ENCODE peak calls at places on chromosomes 7 and 10, in seven cellular contexts. One of them, this sample, is unnamed.

GRCh38 chr7:102843850-102844249 is 69.0 kb upstream of the LRRC17 start:
- DNase-seq in neuronal stem cell: no peak
- DNase-seq in H9: no peak
- DNase-seq in mesendoderm: no peak
- DNase-seq in H1: no peak
- DNase-seq in IMR-90: no peak
- DNase-seq in trophoblast cell: no peak
- DNase-seq in this sample: no peak

GRCh38 chr10:123995461-123996131 is 97.8 kb downstream of the CHST15 start:
- DNase-seq in neuronal stem cell: peak
- DNase-seq in trophoblast cell: peak
- DNase-seq in H9: peak
- DNase-seq in H1: peak
- DNase-seq in IMR-90: peak
- DNase-seq in mesendoderm: peak
- DNase-seq in this sample: peak

GRCh38 chr10:27568196-27569175 is 64.4 kb downstream of the RAB18 start:
- DNase-seq in neuronal stem cell: no peak
- DNase-seq in IMR-90: no peak
- DNase-seq in H1: no peak
- DNase-seq in H9: no peak
- DNase-seq in mesendoderm: no peak
- DNase-seq in trophoblast cell: no peak
- DNase-seq in this sample: no peak

GRCh38 chr10:91433620-91434019 is 23.5 kb downstream of the HECTD2 start:
- DNase-seq in H9: no peak
- DNase-seq in trophoblast cell: no peak
- DNase-seq in mesendoderm: no peak
- DNase-seq in neuronal stem cell: no peak
- DNase-seq in H1: no peak
- DNase-seq in IMR-90: no peak
- DNase-seq in this sample: no peak

GRCh38 chr10:83233691-83234090 is 905.6 kb upstream of the GHITM start:
- DNase-seq in trophoblast cell: no peak
- DNase-seq in H9: no peak
- DNase-seq in H1: no peak
- DNase-seq in neuronal stem cell: no peak
- DNase-seq in IMR-90: no peak
- DNase-seq in mesendoderm: no peak
- DNase-seq in this sample: no peak

GRCh38 chr7:132778761-132779160 is 202.5 kb upstream of the PLXNA4 start:
- DNase-seq in trophoblast cell: no peak
- DNase-seq in mesendoderm: no peak
- DNase-seq in neuronal stem cell: no peak
- DNase-seq in H9: no peak
- DNase-seq in IMR-90: no peak
- DNase-seq in H1: peak
- DNase-seq in this sample: no peak

GRCh38 chr10:33337335-33337854 is 2.9 kb upstream of the NRP1 start:
- DNase-seq in IMR-90: peak
- DNase-seq in neuronal stem cell: peak
- DNase-seq in mesendoderm: peak
- DNase-seq in H9: no peak
- DNase-seq in H1: no peak
- DNase-seq in trophoblast cell: peak
- DNase-seq in this sample: peak

GRCh38 chr10:132721725-132722124 is 64.2 kb downstream of the NKX6-2 start:
- DNase-seq in IMR-90: peak
- DNase-seq in H9: no peak
- DNase-seq in H1: no peak
- DNase-seq in mesendoderm: no peak
- DNase-seq in neuronal stem cell: no peak
- DNase-seq in trophoblast cell: no peak
- DNase-seq in this sample: peak

GRCh38 chr7:16063691-16064090 is 357.6 kb downstream of the CRPPA start:
- DNase-seq in mesendoderm: no peak
- DNase-seq in trophoblast cell: no peak
- DNase-seq in H9: no peak
- DNase-seq in IMR-90: no peak
- DNase-seq in H1: no peak
- DNase-seq in neuronal stem cell: no peak
- DNase-seq in this sample: no peak

DNA sequence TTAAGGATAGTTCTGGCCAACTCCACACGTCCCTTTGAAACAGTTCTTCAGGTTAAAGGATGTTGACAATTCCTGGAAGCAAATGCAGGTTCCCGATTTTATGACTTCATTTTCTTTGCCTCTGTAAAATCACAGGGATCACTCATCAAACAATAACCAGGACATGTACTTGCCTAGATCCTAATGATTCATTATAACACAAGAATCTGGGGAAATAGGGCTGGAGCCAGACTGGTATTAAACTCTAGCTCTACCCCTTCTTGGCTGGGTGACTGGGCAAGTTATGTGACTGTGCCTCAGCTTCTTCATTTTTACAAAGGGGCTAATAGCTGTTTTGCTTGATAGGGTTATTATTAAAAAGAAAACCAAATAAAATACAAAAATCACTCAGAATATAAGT is 56.0 kb upstream of the KCND2 start:
- DNase-seq in IMR-90: no peak
- DNase-seq in neuronal stem cell: no peak
- DNase-seq in H1: no peak
- DNase-seq in H9: no peak
- DNase-seq in trophoblast cell: no peak
- DNase-seq in mesendoderm: no peak
- DNase-seq in this sample: no peak
- H3K18ac ChIP-seq in IMR-90: no peak
- H3K18ac ChIP-seq in neuronal stem cell: no peak
- H3K18ac ChIP-seq in H1: no peak
- H3K18ac ChIP-seq in H9: no peak
- H3K18ac ChIP-seq in trophoblast cell: no peak
- H3K18ac ChIP-seq in mesendoderm: no peak
- H3K18ac ChIP-seq in this sample: no peak

GRCh38 chr7:39096220-39096619 is 118.5 kb downstream of the POU6F2 start:
- DNase-seq in trophoblast cell: no peak
- DNase-seq in H9: no peak
- DNase-seq in mesendoderm: no peak
- DNase-seq in neuronal stem cell: no peak
- DNase-seq in H1: no peak
- DNase-seq in IMR-90: no peak
- DNase-seq in this sample: no peak
- H3K18ac ChIP-seq in trophoblast cell: no peak
- H3K18ac ChIP-seq in H9: no peak
- H3K18ac ChIP-seq in mesendoderm: no peak
- H3K18ac ChIP-seq in neuronal stem cell: no peak
- H3K18ac ChIP-seq in H1: no peak
- H3K18ac ChIP-seq in IMR-90: no peak
- H3K18ac ChIP-seq in this sample: no peak

GRCh38 chr7:154674191-154674590 is 328.7 kb downstream of the PAXIP1 start:
- DNase-seq in H9: no peak
- DNase-seq in trophoblast cell: no peak
- DNase-seq in neuronal stem cell: no peak
- DNase-seq in mesendoderm: no peak
- DNase-seq in IMR-90: no peak
- DNase-seq in H1: no peak
- DNase-seq in this sample: no peak
- H3K18ac ChIP-seq in H9: no peak
- H3K18ac ChIP-seq in trophoblast cell: no peak
- H3K18ac ChIP-seq in neuronal stem cell: no peak
- H3K18ac ChIP-seq in mesendoderm: no peak
- H3K18ac ChIP-seq in IMR-90: no peak
- H3K18ac ChIP-seq in H1: no peak
- H3K18ac ChIP-seq in this sample: no peak

GRCh38 chr10:96276831-96277230 is 5.5 kb upstream of the BLNK start:
- DNase-seq in H9: no peak
- DNase-seq in IMR-90: no peak
- DNase-seq in mesendoderm: no peak
- DNase-seq in H1: no peak
- DNase-seq in neuronal stem cell: no peak
- DNase-seq in trophoblast cell: no peak
- DNase-seq in this sample: no peak

GRCh38 chr10:96272986-96273280 is 1.6 kb upstream of the BLNK start:
- DNase-seq in H1: no peak
- DNase-seq in trophoblast cell: peak
- DNase-seq in neuronal stem cell: no peak
- DNase-seq in mesendoderm: no peak
- DNase-seq in H9: no peak
- DNase-seq in IMR-90: no peak
- DNase-seq in this sample: no peak

GRCh38 chr10:96276426-96276825 is 5.1 kb upstream of the BLNK start:
- DNase-seq in mesendoderm: no peak
- DNase-seq in H9: no peak
- DNase-seq in trophoblast cell: no peak
- DNase-seq in IMR-90: no peak
- DNase-seq in H1: no peak
- DNase-seq in neuronal stem cell: no peak
- DNase-seq in this sample: no peak

GRCh38 chr10:96279219-96279641 is 7.9 kb upstream of the BLNK start:
- DNase-seq in H1: no peak
- DNase-seq in trophoblast cell: no peak
- DNase-seq in neuronal stem cell: no peak
- DNase-seq in H9: no peak
- DNase-seq in mesendoderm: peak
- DNase-seq in IMR-90: no peak
- DNase-seq in this sample: no peak

DNA sequence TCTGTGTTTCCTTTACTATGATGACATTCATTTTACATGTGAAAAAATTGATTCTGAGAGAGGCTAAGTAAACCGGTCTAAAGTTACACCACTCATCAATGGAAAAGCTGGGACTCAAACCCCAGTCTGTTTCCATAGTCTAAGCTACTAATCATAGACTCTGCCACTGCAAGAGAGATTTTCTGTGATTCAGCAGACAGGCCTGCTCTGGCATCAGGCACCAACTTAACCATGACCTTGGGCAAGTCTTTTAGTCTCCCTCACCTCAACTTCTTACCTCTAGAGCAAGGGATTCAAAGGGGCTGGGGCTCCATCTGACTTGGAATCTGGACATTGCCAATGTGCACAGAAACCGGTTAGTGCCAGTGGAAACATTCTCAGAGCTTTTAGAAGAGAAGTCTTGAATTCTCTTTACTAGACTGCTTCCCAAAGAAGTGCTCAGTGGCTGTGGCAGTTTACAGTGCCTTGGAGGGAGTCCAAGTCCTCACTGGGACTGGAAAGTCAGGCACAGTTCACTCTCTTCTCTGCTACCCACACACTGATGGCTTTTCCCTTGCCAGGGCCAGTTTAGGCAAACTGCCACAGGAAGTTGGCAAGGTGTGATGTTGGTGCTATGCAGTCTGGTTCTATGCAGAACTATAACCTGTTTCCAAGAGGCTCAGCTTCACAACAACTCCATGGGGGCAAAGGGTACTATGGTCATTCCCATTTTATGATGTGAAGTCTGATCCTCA is 4.5 kb upstream of the BLNK start:
- DNase-seq in H9: no peak
- DNase-seq in H1: no peak
- DNase-seq in neuronal stem cell: no peak
- DNase-seq in trophoblast cell: no peak
- DNase-seq in IMR-90: no peak
- DNase-seq in mesendoderm: no peak
- DNase-seq in this sample: no peak
- H3K18ac ChIP-seq in H9: no peak
- H3K18ac ChIP-seq in H1: no peak
- H3K18ac ChIP-seq in neuronal stem cell: no peak
- H3K18ac ChIP-seq in trophoblast cell: no peak
- H3K18ac ChIP-seq in IMR-90: no peak
- H3K18ac ChIP-seq in mesendoderm: no peak
- H3K18ac ChIP-seq in this sample: no peak

DNA sequence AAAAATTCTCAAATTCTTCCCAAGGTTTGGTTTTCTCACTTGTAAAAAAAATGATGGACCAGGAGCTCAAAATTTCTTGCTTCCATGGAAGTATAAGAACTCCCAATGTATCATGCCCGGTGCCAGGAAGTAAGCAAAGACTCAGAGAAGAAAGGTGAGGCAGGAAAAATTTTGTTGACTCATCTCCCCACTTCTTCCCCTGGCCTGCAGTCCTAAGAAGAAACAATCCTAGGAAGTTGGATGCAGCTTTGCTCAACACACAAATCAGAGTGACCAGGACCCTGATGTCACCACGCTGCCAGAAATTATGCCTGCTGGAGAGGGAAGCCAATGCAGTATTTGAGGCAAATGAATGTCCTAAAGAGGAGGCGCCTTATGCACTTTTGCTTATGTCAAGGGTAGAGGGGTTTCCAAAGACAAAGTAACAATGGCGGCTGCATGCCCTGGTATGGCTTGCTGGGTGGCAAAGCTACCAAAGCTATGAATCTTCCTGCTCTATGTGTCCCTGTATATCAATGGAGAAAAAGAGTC is 163.6 kb downstream of the NEURL1 start:
- DNase-seq in trophoblast cell: peak
- DNase-seq in H1: no peak
- DNase-seq in H9: no peak
- DNase-seq in neuronal stem cell: no peak
- DNase-seq in IMR-90: no peak
- DNase-seq in mesendoderm: no peak
- DNase-seq in this sample: no peak
- H3K18ac ChIP-seq in trophoblast cell: no peak
- H3K18ac ChIP-seq in H1: no peak
- H3K18ac ChIP-seq in H9: no peak
- H3K18ac ChIP-seq in neuronal stem cell: no peak
- H3K18ac ChIP-seq in IMR-90: no peak
- H3K18ac ChIP-seq in mesendoderm: no peak
- H3K18ac ChIP-seq in this sample: no peak

GRCh38 chr7:47693161-47693740 is 111.3 kb upstream of the TNS3 start:
- DNase-seq in H1: no peak
- DNase-seq in neuronal stem cell: no peak
- DNase-seq in IMR-90: peak
- DNase-seq in H9: no peak
- DNase-seq in trophoblast cell: peak
- DNase-seq in mesendoderm: no peak
- DNase-seq in this sample: peak
- H3K18ac ChIP-seq in H1: no peak
- H3K18ac ChIP-seq in neuronal stem cell: no peak
- H3K18ac ChIP-seq in IMR-90: peak
- H3K18ac ChIP-seq in H9: no peak
- H3K18ac ChIP-seq in trophoblast cell: peak
- H3K18ac ChIP-seq in mesendoderm: no peak
- H3K18ac ChIP-seq in this sample: no peak

DNA sequence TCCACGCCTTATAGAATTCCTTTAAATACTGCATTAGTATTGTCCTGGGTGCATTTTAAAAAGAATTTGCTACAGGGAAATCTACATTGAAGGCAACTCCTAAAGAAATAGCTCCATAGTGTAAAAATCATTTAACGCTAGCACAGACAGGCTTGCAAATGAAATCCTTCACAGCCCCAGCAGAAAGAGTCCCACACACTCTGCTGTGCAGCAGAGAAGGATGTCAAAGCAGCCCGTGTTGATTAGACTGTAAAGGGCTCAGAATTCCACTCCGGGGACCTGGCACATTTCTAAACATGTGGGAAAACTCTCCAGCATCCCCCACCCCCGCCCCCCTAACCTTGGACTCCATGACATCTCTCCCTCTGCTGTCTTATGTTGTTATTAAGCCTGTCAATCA is 176.8 kb downstream of the CALN1 start:
- DNase-seq in H9: no peak
- DNase-seq in IMR-90: no peak
- DNase-seq in neuronal stem cell: no peak
- DNase-seq in H1: no peak
- DNase-seq in mesendoderm: no peak
- DNase-seq in trophoblast cell: no peak
- DNase-seq in this sample: no peak
- H3K18ac ChIP-seq in H9: no peak
- H3K18ac ChIP-seq in IMR-90: no peak
- H3K18ac ChIP-seq in neuronal stem cell: no peak
- H3K18ac ChIP-seq in H1: no peak
- H3K18ac ChIP-seq in mesendoderm: peak
- H3K18ac ChIP-seq in trophoblast cell: no peak
- H3K18ac ChIP-seq in this sample: no peak